ENCODE peak calls at places on chromosomes 7 and 10, in eight cellular contexts. K is AG09309, U is mucosa of descending colon, N is GM12878, A is IMR-90, Q is GM12865, F is pancreas, M is GM23338. G is an unnamed sample.

GRCh38 chr7:113217314-113217713 is 99.0 kb upstream of the SMIM30 start:
- DNase-seq in F (no peak), A (no peak), N (no peak), K (no peak), U (no peak), Q (no peak), M (no peak), G (no peak)

GRCh38 chr7:132276986-132277716 is 299.1 kb downstream of the PLXNA4 start:
- DNase-seq in F (no peak), M (no peak), A (peak), N (no peak), U (no peak), Q (no peak), K (no peak), G (no peak)

GRCh38 chr7:158130023-158130409 is 457.6 kb downstream of the PTPRN2 start:
- DNase-seq in Q (no peak), F (no peak), N (no peak), U (no peak), K (no peak), M (no peak), A (no peak), G (no peak)

GRCh38 chr7:101333912-101334311 is 12.3 kb upstream of the IFT22 start:
- DNase-seq in A (no peak), U (peak), N (no peak), Q (no peak), F (no peak), K (no peak), M (no peak), G (no peak)

GRCh38 chr7:108415821-108416536 is 40.3 kb downstream of the NRCAM start:
- DNase-seq in M (no peak), F (no peak), N (peak), U (no peak), Q (peak), K (no peak), A (no peak), G (no peak)

GRCh38 chr7:2906197-2906931 is 62.3 kb upstream of the GNA12 start:
- DNase-seq in A (no peak), K (no peak), N (no peak), Q (no peak), F (peak), U (no peak), M (no peak), G (no peak)

GRCh38 chr7:46150202-46150601 is 229.1 kb upstream of the IGFBP3 start:
- DNase-seq in K (no peak), N (no peak), U (no peak), M (no peak), F (no peak), A (no peak), Q (no peak), G (no peak)

GRCh38 chr7:96993980-96994379 is 11.4 kb upstream of the DLX6 start:
- DNase-seq in Q (no peak), M (no peak), K (no peak), U (no peak), N (no peak), A (no peak), F (no peak), G (no peak)

GRCh38 chr10:31867646-31868045 is 61.0 kb downstream of the ARHGAP12 start:
- DNase-seq in M (no peak), F (no peak), A (peak), K (no peak), U (no peak), N (no peak), Q (no peak), G (no peak)

GRCh38 chr7:33423646-33424020 is 294.3 kb downstream of the BBS9 start:
- DNase-seq in N (peak), M (peak), A (no peak), F (no peak), K (no peak), Q (peak), U (peak), G (no peak)

GRCh38 chr7:100065452-100066186 is 15.9 kb downstream of the ZNF3 start:
- DNase-seq in Q (no peak), M (no peak), F (no peak), A (peak), U (no peak), N (no peak), K (no peak), G (peak)

GRCh38 chr10:78178940-78179339 is 145.3 kb downstream of the RPS24 start:
- DNase-seq in M (peak), U (peak), K (no peak), N (no peak), A (peak), Q (no peak), F (no peak), G (no peak)

GRCh38 chr10:34723746-34724145 is 91.3 kb downstream of the PARD3 start:
- DNase-seq in A (peak), U (peak), Q (peak), K (peak), F (no peak), N (no peak), M (peak), G (peak)

GRCh38 chr10:78605800-78606350 is 462.9 kb upstream of the ZMIZ1 start:
- DNase-seq in M (no peak), A (no peak), U (no peak), Q (no peak), K (no peak), F (no peak), N (no peak), G (no peak)

GRCh38 chr10:89091501-89091900 is 100.9 kb downstream of the FAS start:
- DNase-seq in Q (no peak), U (no peak), K (no peak), A (peak), M (no peak), N (no peak), F (no peak), G (no peak)

GRCh38 chr10:10804998-10805737 is 212.5 kb upstream of the CELF2 start:
- DNase-seq in K (peak), A (peak), Q (peak), F (no peak), U (peak), M (no peak), N (no peak), G (no peak)

GRCh38 chr10:125060038-125060437 is 100.3 kb downstream of the CTBP2 start:
- DNase-seq in K (no peak), Q (no peak), M (no peak), F (no peak), U (no peak), N (no peak), A (peak), G (no peak)

GRCh38 chr7:75743455-75743859 is 4.7 kb upstream of the HIP1 start:
- DNase-seq in Q (no peak), M (no peak), F (no peak), U (no peak), N (no peak), K (no peak), A (no peak), G (no peak)

GRCh38 chr10:113024930-113025329 is 74.9 kb downstream of the TCF7L2 start:
- DNase-seq in A (no peak), N (no peak), F (no peak), M (no peak), K (no peak), Q (no peak), U (no peak), G (no peak)

GRCh38 chr10:132153616-132154217 is 33.0 kb upstream of the DPYSL4 start:
- DNase-seq in U (no peak), M (no peak), F (peak), N (no peak), Q (no peak), A (no peak), K (no peak), G (no peak)

GRCh38 chr10:79400567-79401004 is 44.8 kb downstream of the ZCCHC24 start:
- DNase-seq in M (peak), F (peak), A (no peak), Q (peak), U (peak), N (no peak), K (no peak), G (no peak)

GRCh38 chr10:44713307-44713706 is 197.8 kb upstream of the TMEM72 start:
- DNase-seq in F (no peak), Q (no peak), A (no peak), N (no peak), U (no peak), K (no peak), M (no peak), G (no peak)

GRCh38 chr7:24334627-24335026 is 50.6 kb downstream of the NPY start:
- DNase-seq in N (no peak), M (no peak), U (no peak), F (no peak), K (no peak), Q (no peak), A (no peak), G (no peak)

GRCh38 chr10:44973323-44974081 is 5.1 kb downstream of the DEPP1 start:
- DNase-seq in A (no peak), Q (peak), U (no peak), F (peak), M (peak), N (no peak), K (no peak), G (no peak)

GRCh38 chr10:1939016-1939415 is 201.7 kb upstream of the ADARB2 start:
- DNase-seq in F (no peak), M (no peak), U (no peak), Q (no peak), N (no peak), K (no peak), A (no peak), G (no peak)

GRCh38 chr7:76397409-76398183 is 11.9 kb downstream of the SSC4D start:
- DNase-seq in F (peak), Q (peak), U (peak), M (peak), K (no peak), N (peak), A (peak), G (no peak)

GRCh38 chr7:122315507-122316466 is 11.2 kb upstream of the FEZF1 start:
- DNase-seq in N (no peak), K (no peak), Q (no peak), A (no peak), M (peak), F (no peak), U (no peak), G (no peak)

GRCh38 chr7:27678617-27679260 is 16.1 kb upstream of the HIBADH start:
- DNase-seq in N (no peak), Q (no peak), K (no peak), M (no peak), A (peak), U (no peak), F (no peak), G (no peak)

GRCh38 chr7:158472631-158473030 is 115.0 kb downstream of the PTPRN2 start:
- DNase-seq in K (no peak), Q (no peak), U (no peak), N (no peak), A (no peak), F (no peak), M (no peak), G (no peak)

GRCh38 chr10:133165556-133166503 is 5.8 kb downstream of the KNDC1 start:
- DNase-seq in A (no peak), U (no peak), F (no peak), K (no peak), M (no peak), Q (no peak), N (no peak), G (no peak)

GRCh38 chr7:76428868-76429805 is 4.4 kb downstream of the ZP3 start:
- DNase-seq in U (no peak), A (peak), N (no peak), K (no peak), M (no peak), Q (no peak), F (no peak), G (no peak)

GRCh38 chr10:68247931-68248330 is 16.0 kb upstream of the ATOH7 start:
- DNase-seq in U (no peak), Q (no peak), F (no peak), M (no peak), A (no peak), K (no peak), N (no peak), G (no peak)

GRCh38 chr7:155618708-155619633 is 25.5 kb upstream of the RBM33 start:
- DNase-seq in K (no peak), A (peak), U (peak), N (no peak), Q (no peak), F (peak), M (peak), G (no peak)

GRCh38 chr10:73182568-73182967 is 14.6 kb downstream of the FAM149B1 start:
- DNase-seq in K (peak), Q (no peak), F (no peak), M (no peak), N (no peak), U (no peak), A (peak), G (no peak)

GRCh38 chr10:63364918-63365317 is 100.9 kb downstream of the JMJD1C start:
- DNase-seq in K (no peak), A (no peak), M (no peak), U (no peak), N (no peak), F (no peak), Q (no peak), G (no peak)
- TF ChIP-seq CTCF in K (no peak), A (no peak), M (no peak), U (no peak), N (no peak), F (no peak), Q (no peak), G (no peak)

GRCh38 chr7:134988161-134988560 is 1.9 kb downstream of the AGBL3 start:
- DNase-seq in M (no peak), K (no peak), N (no peak), U (no peak), F (no peak), Q (no peak), A (no peak), G (no peak)

GRCh38 chr7:134991469-134992339 is 5.4 kb downstream of the AGBL3 start:
- DNase-seq in A (no peak), K (no peak), M (no peak), F (no peak), N (no peak), Q (peak), U (no peak), G (no peak)

GRCh38 chr7:134986363-134987231 is at the start of gene AGBL3:
- DNase-seq in N (peak), F (peak), Q (peak), U (peak), M (peak), K (peak), A (peak), G (peak)

DNA sequence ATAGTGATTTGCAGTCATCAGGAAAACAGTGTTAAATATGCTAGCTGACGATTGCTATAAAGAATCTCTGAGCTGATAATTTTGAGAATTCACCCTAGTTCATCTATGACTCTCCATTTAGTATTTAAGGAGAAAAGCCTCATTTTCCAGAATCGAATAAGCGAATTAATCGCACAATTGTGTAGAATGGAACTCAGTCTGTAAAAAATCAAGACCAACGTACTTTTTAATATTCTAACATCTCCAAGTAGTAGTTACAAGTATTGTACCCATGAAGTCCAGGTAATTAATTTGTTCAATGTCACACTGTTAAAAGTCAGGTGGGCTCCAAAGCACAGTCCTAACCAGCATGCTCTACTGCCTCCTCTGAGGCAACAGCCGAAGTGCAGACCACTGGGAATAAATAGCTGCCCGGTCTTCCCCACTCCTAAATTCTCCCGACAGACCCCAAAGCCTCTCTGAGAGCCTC is 380 bp upstream of the AGBL3 start:
- DNase-seq in Q (no peak), N (no peak), M (no peak), U (no peak), K (no peak), A (no peak), F (no peak), G (no peak)
- TF ChIP-seq CTCF in Q (peak), N (no peak), M (no peak), U (no peak), K (no peak), A (peak), F (no peak), G (no peak)

DNA sequence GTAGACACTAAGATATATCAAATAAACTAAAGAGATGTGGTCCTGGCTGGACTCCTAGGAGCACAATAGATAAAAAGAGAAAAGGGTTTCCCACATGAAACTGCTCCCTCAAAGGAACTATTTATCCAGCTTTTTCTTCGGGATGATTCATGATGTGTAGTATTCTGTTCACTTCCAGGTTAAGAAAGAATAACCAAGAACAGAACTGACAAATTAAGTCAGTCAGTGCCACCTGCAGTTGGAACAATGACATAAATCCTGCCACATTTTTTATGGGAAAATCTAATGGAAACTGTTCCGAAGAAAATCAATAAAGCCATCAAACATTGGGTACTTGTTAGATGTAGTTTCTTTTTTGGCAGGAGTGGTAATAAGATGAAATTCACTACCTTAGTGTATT is 87.1 kb downstream of the POLR1F start:
- DNase-seq in A (peak), U (no peak), K (no peak), M (no peak), N (no peak), F (no peak), Q (no peak), G (no peak)
- TF ChIP-seq CTCF in A (no peak), U (no peak), K (peak), M (no peak), N (no peak), F (no peak), Q (no peak), G (no peak)

GRCh38 chr7:134701272-134701671 is 54.6 kb downstream of the BPGM start:
- DNase-seq in K (no peak), U (peak), A (peak), N (no peak), M (peak), F (no peak), Q (peak), G (no peak)
- TF ChIP-seq CTCF in K (peak), U (no peak), A (peak), N (peak), M (peak), F (no peak), Q (peak), G (peak)